ENCODE peak calls at places on chromosome 6, in four cellular contexts. One of them, this sample, is unnamed.

GRCh38 chr6:68575765-68576439 is 59.2 kb upstream of the ADGRB3 start:
- DNase-seq in dorsolateral prefrontal cortex: peak
- DNase-seq in Peyer's patch: no peak
- DNase-seq in IMR-90: no peak
- DNase-seq in this sample: no peak

GRCh38 chr6:160393966-160394653 is 45.9 kb downstream of the SLC22A3 start:
- DNase-seq in dorsolateral prefrontal cortex: no peak
- DNase-seq in Peyer's patch: no peak
- DNase-seq in IMR-90: no peak
- DNase-seq in this sample: no peak

GRCh38 chr6:37850728-37851285 is 31.3 kb downstream of the ZFAND3 start:
- DNase-seq in dorsolateral prefrontal cortex: no peak
- DNase-seq in Peyer's patch: no peak
- DNase-seq in IMR-90: no peak
- DNase-seq in this sample: no peak

GRCh38 chr6:11196511-11197174 is 35.8 kb downstream of the NEDD9 start:
- DNase-seq in dorsolateral prefrontal cortex: no peak
- DNase-seq in Peyer's patch: no peak
- DNase-seq in IMR-90: peak
- DNase-seq in this sample: no peak

GRCh38 chr6:53216301-53216700 is 67.7 kb upstream of the GCM1 start:
- DNase-seq in dorsolateral prefrontal cortex: no peak
- DNase-seq in Peyer's patch: peak
- DNase-seq in IMR-90: no peak
- DNase-seq in this sample: no peak

GRCh38 chr6:105740946-105741605 is 338.2 kb upstream of the PREP start:
- DNase-seq in dorsolateral prefrontal cortex: no peak
- DNase-seq in Peyer's patch: no peak
- DNase-seq in IMR-90: peak
- DNase-seq in this sample: no peak

GRCh38 chr6:88517737-88518136 is 351.6 kb upstream of the CNR1 start:
- DNase-seq in dorsolateral prefrontal cortex: no peak
- DNase-seq in Peyer's patch: no peak
- DNase-seq in IMR-90: no peak
- DNase-seq in this sample: no peak

GRCh38 chr6:29887819-29888581 is 54.3 kb upstream of the HLA-A start:
- DNase-seq in dorsolateral prefrontal cortex: peak
- DNase-seq in Peyer's patch: no peak
- DNase-seq in IMR-90: peak
- DNase-seq in this sample: peak

GRCh38 chr6:81816387-81816786 is 63.9 kb upstream of the TENT5A start:
- DNase-seq in dorsolateral prefrontal cortex: no peak
- DNase-seq in Peyer's patch: no peak
- DNase-seq in IMR-90: no peak
- DNase-seq in this sample: no peak

GRCh38 chr6:72894091-72894490 is 272.2 kb downstream of the KCNQ5 start:
- DNase-seq in dorsolateral prefrontal cortex: no peak
- DNase-seq in Peyer's patch: no peak
- DNase-seq in IMR-90: no peak
- DNase-seq in this sample: no peak

GRCh38 chr6:47160702-47161101 is 118.6 kb upstream of the ADGRF1 start:
- DNase-seq in dorsolateral prefrontal cortex: no peak
- DNase-seq in Peyer's patch: no peak
- DNase-seq in IMR-90: no peak
- DNase-seq in this sample: no peak

GRCh38 chr6:109284675-109285074 is 97.6 kb downstream of the CD164 start:
- DNase-seq in dorsolateral prefrontal cortex: no peak
- DNase-seq in Peyer's patch: no peak
- DNase-seq in IMR-90: no peak
- DNase-seq in this sample: no peak

GRCh38 chr6:111105578-111105977 is 18.3 kb downstream of the SLC16A10 start:
- DNase-seq in dorsolateral prefrontal cortex: no peak
- DNase-seq in Peyer's patch: no peak
- DNase-seq in IMR-90: peak
- DNase-seq in this sample: no peak

GRCh38 chr6:81739230-81740195 is 13.0 kb downstream of the TENT5A start:
- DNase-seq in dorsolateral prefrontal cortex: no peak
- DNase-seq in Peyer's patch: no peak
- DNase-seq in IMR-90: no peak
- DNase-seq in this sample: no peak

GRCh38 chr6:99587792-99588191 is 18.8 kb upstream of the PRDM13 start:
- DNase-seq in dorsolateral prefrontal cortex: no peak
- DNase-seq in Peyer's patch: no peak
- DNase-seq in IMR-90: no peak
- DNase-seq in this sample: no peak

GRCh38 chr6:99589290-99589672 is 17.4 kb upstream of the PRDM13 start:
- DNase-seq in dorsolateral prefrontal cortex: no peak
- DNase-seq in Peyer's patch: no peak
- DNase-seq in IMR-90: no peak
- DNase-seq in this sample: peak

GRCh38 chr6:99590728-99591672 is 15.6 kb upstream of the PRDM13 start:
- DNase-seq in dorsolateral prefrontal cortex: no peak
- DNase-seq in Peyer's patch: no peak
- DNase-seq in IMR-90: no peak
- DNase-seq in this sample: no peak

GRCh38 chr6:99589907-99590493 is 16.6 kb upstream of the PRDM13 start:
- DNase-seq in dorsolateral prefrontal cortex: no peak
- DNase-seq in Peyer's patch: no peak
- DNase-seq in IMR-90: no peak
- DNase-seq in this sample: no peak

GRCh38 chr6:99588618-99589289 is 17.9 kb upstream of the PRDM13 start:
- DNase-seq in dorsolateral prefrontal cortex: no peak
- DNase-seq in Peyer's patch: peak
- DNase-seq in IMR-90: peak
- DNase-seq in this sample: peak
- TF ChIP-seq CTCF in dorsolateral prefrontal cortex: peak
- TF ChIP-seq CTCF in Peyer's patch: peak
- TF ChIP-seq CTCF in IMR-90: peak
- TF ChIP-seq CTCF in this sample: peak

DNA sequence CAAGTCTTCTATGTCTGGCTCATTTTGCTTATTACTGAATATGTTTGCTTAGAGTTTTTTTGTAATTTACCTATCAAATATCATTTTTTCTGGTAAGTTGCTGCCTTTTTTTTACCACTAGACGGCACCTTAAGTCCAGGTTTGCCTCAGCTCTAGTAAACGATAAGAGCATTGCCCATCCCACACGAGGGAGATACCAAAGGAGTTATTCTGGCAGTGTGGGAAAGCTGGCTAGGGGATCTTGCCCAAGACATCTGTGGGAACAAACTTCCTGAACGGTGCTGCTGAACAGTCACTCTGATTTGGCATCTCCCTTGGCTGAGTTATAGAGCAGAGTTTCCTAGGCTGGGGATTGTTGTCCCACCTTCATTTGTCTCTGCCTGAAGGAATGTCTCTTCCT is 306.4 kb downstream of the COL12A1 start:
- DNase-seq in dorsolateral prefrontal cortex: no peak
- DNase-seq in Peyer's patch: no peak
- DNase-seq in IMR-90: peak
- DNase-seq in this sample: no peak
- TF ChIP-seq CTCF in dorsolateral prefrontal cortex: no peak
- TF ChIP-seq CTCF in Peyer's patch: no peak
- TF ChIP-seq CTCF in IMR-90: peak
- TF ChIP-seq CTCF in this sample: no peak

GRCh38 chr6:139373928-139374356 is 506 bp downstream of the CITED2 start:
- DNase-seq in dorsolateral prefrontal cortex: peak
- DNase-seq in Peyer's patch: no peak
- DNase-seq in IMR-90: no peak
- DNase-seq in this sample: peak
- TF ChIP-seq CTCF in dorsolateral prefrontal cortex: no peak
- TF ChIP-seq CTCF in Peyer's patch: no peak
- TF ChIP-seq CTCF in IMR-90: no peak
- TF ChIP-seq CTCF in this sample: no peak

DNA sequence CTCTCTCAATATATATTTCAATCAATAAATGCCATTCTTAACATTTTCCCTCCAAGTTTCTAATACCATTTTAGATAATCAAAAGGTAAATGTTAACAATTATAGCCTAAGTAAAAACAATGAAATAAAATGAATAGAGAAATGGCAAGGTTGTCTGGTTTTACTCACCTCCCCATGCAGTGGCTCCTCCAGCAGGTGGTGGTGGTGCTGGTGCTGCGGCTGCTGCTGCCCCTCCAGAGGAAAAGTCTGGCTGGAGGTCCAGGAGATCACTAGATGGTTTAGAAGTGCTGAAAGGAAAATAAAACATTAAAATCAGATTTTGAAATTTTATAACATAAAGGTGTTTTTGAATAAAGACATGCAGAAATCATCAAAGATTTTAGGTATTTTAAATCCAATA is 93.2 kb downstream of the PRSS35 start:
- DNase-seq in dorsolateral prefrontal cortex: no peak
- DNase-seq in Peyer's patch: no peak
- DNase-seq in IMR-90: no peak
- DNase-seq in this sample: no peak
- TF ChIP-seq CTCF in dorsolateral prefrontal cortex: no peak
- TF ChIP-seq CTCF in Peyer's patch: no peak
- TF ChIP-seq CTCF in IMR-90: no peak
- TF ChIP-seq CTCF in this sample: no peak

GRCh38 chr6:44006123-44006871 is 121.0 kb downstream of the MRPL14 start:
- DNase-seq in dorsolateral prefrontal cortex: no peak
- DNase-seq in Peyer's patch: no peak
- DNase-seq in IMR-90: peak
- DNase-seq in this sample: no peak
- TF ChIP-seq CTCF in dorsolateral prefrontal cortex: no peak
- TF ChIP-seq CTCF in Peyer's patch: no peak
- TF ChIP-seq CTCF in IMR-90: no peak
- TF ChIP-seq CTCF in this sample: no peak

GRCh38 chr6:135087403-135087802 is 32.8 kb upstream of the HBS1L start:
- DNase-seq in dorsolateral prefrontal cortex: no peak
- DNase-seq in Peyer's patch: no peak
- DNase-seq in IMR-90: no peak
- DNase-seq in this sample: no peak
- TF ChIP-seq CTCF in dorsolateral prefrontal cortex: no peak
- TF ChIP-seq CTCF in Peyer's patch: no peak
- TF ChIP-seq CTCF in IMR-90: no peak
- TF ChIP-seq CTCF in this sample: peak

GRCh38 chr6:84183430-84183829 is 44.0 kb downstream of the CEP162 start:
- DNase-seq in dorsolateral prefrontal cortex: no peak
- DNase-seq in Peyer's patch: no peak
- DNase-seq in IMR-90: no peak
- DNase-seq in this sample: no peak
- TF ChIP-seq CTCF in dorsolateral prefrontal cortex: no peak
- TF ChIP-seq CTCF in Peyer's patch: no peak
- TF ChIP-seq CTCF in IMR-90: no peak
- TF ChIP-seq CTCF in this sample: no peak

GRCh38 chr6:16168858-16169257 is 40.0 kb downstream of the MYLIP start:
- DNase-seq in dorsolateral prefrontal cortex: no peak
- DNase-seq in Peyer's patch: no peak
- DNase-seq in IMR-90: peak
- DNase-seq in this sample: no peak
- TF ChIP-seq CTCF in dorsolateral prefrontal cortex: peak
- TF ChIP-seq CTCF in Peyer's patch: peak
- TF ChIP-seq CTCF in IMR-90: peak
- TF ChIP-seq CTCF in this sample: peak

GRCh38 chr6:95279641-95280040 is 297.7 kb upstream of the MANEA start:
- DNase-seq in dorsolateral prefrontal cortex: no peak
- DNase-seq in Peyer's patch: no peak
- DNase-seq in IMR-90: no peak
- DNase-seq in this sample: no peak

GRCh38 chr6:95280690-95281273 is 296.6 kb upstream of the MANEA start:
- DNase-seq in dorsolateral prefrontal cortex: no peak
- DNase-seq in Peyer's patch: no peak
- DNase-seq in IMR-90: peak
- DNase-seq in this sample: no peak
- TF ChIP-seq CTCF in dorsolateral prefrontal cortex: no peak
- TF ChIP-seq CTCF in Peyer's patch: no peak
- TF ChIP-seq CTCF in IMR-90: peak
- TF ChIP-seq CTCF in this sample: no peak

This sample was measured in GM13977.